ENCODE peak calls at places on chromosomes 6 and 20, in nine cellular contexts. A is upper lobe of right lung, T is GM23338, W is sigmoid colon, S is Caco-2, V is AG09309, O is lower leg skin, G is AG04450, B is body of pancreas. X is an unnamed sample.

GRCh38 chr6:11196511-11197174 is 35.8 kb downstream of the NEDD9 start:
- DNase-seq in S (no peak), W (no peak), O (no peak), V (peak; percentile 76), A (no peak), B (no peak), T (peak; percentile 59), G (no peak), X (no peak)

GRCh38 chr6:152804150-152804549 is 53.6 kb downstream of the VIP start:
- DNase-seq in A (no peak), G (no peak), B (no peak), T (no peak), O (no peak), V (no peak), S (no peak), W (no peak), X (no peak)

GRCh38 chr20:51486197-51487005 is 56.1 kb downstream of the NFATC2 start:
- DNase-seq in T (no peak), V (no peak), A (no peak), B (no peak), G (peak; percentile 37), O (no peak), S (no peak), W (no peak), X (peak; percentile 70)

GRCh38 chr20:57792386-57793095 is 82.7 kb upstream of the PMEPA1 start:
- DNase-seq in B (no peak), O (no peak), G (no peak), W (no peak), A (no peak), S (peak; percentile 53), T (no peak), V (no peak), X (no peak)

GRCh38 chr6:28772480-28773381 is 151.1 kb downstream of the TRIM27 start:
- DNase-seq in V (no peak), T (peak; percentile 54), A (no peak), S (no peak), W (no peak), G (no peak), O (no peak), B (no peak), X (no peak)

GRCh38 chr20:4602297-4602631 is 119.4 kb upstream of the PRND start:
- DNase-seq in B (no peak), G (no peak), O (no peak), A (no peak), T (peak; percentile 18), V (no peak), S (no peak), W (no peak), X (no peak)

GRCh38 chr20:49636447-49636846 is 68.5 kb upstream of the PTGIS start:
- DNase-seq in G (no peak), O (no peak), B (peak; percentile 66), V (no peak), T (no peak), S (no peak), W (peak; percentile 79), A (peak; percentile 87), X (no peak)

GRCh38 chr6:32459781-32460424 is 20.2 kb downstream of the HLA-DRA start:
- DNase-seq in O (no peak), A (no peak), T (no peak), W (no peak), B (no peak), G (no peak), V (no peak), S (no peak), X (no peak)

GRCh38 chr6:144953552-144954240 is 668.6 kb downstream of the UTRN start:
- DNase-seq in A (no peak), V (peak; percentile 14), T (no peak), O (no peak), G (no peak), W (no peak), S (no peak), B (no peak), X (no peak)

GRCh38 chr6:14520029-14520428 is 402.5 kb downstream of the CD83 start:
- DNase-seq in B (no peak), G (no peak), O (no peak), A (no peak), W (no peak), S (no peak), T (no peak), V (no peak), X (no peak)

GRCh38 chr6:97361286-97361685 is 78.3 kb upstream of the MMS22L start:
- DNase-seq in W (no peak), T (no peak), A (no peak), S (no peak), V (no peak), O (no peak), B (no peak), G (no peak), X (peak; percentile 85)

GRCh38 chr6:106316376-106316769 is 9.2 kb downstream of the ATG5 start:
- DNase-seq in G (no peak), S (no peak), A (no peak), O (no peak), T (no peak), W (no peak), B (no peak), V (no peak), X (no peak)

GRCh38 chr6:157531169-157531985 is 150.4 kb downstream of the ZDHHC14 start:
- DNase-seq in B (no peak), V (no peak), T (peak; percentile 80), W (no peak), S (peak; percentile 98), O (no peak), A (no peak), G (no peak), X (no peak)

GRCh38 chr6:138400326-138400725 is 3.7 kb upstream of the HEBP2 start:
- DNase-seq in O (no peak), G (no peak), T (no peak), V (no peak), B (no peak), W (no peak), S (no peak), A (no peak), X (no peak)

GRCh38 chr6:6654599-6655575 is 66.4 kb downstream of the LY86 start:
- DNase-seq in S (no peak), V (no peak), W (no peak), O (peak; percentile 35), G (no peak), A (no peak), B (no peak), T (no peak), X (no peak)

GRCh38 chr6:149545258-149545753 is 537 bp downstream of the PPIL4 start:
- DNase-seq in V (peak; percentile 21), W (peak; percentile 70), A (peak; percentile 64), G (peak; percentile 41), B (peak; percentile 34), S (peak; percentile 57), T (peak; percentile 64), O (peak; percentile 42), X (no peak)

GRCh38 chr6:112155900-112156299 is 68.5 kb downstream of the FAM229B start:
- DNase-seq in T (no peak), B (no peak), O (no peak), A (no peak), S (no peak), G (no peak), V (no peak), W (no peak), X (no peak)

GRCh38 chr6:17032595-17033591 is 69.0 kb upstream of the STMND1 start:
- DNase-seq in O (peak; percentile 87), S (no peak), A (no peak), V (peak; percentile 71), T (no peak), G (peak; percentile 81), B (peak; percentile 93), W (peak; percentile 91), X (peak; percentile 67)

GRCh38 chr20:63768591-63769515 is 29.3 kb downstream of the SLC2A4RG start:
- DNase-seq in W (no peak), T (no peak), G (no peak), S (no peak), B (no peak), O (no peak), V (no peak), A (no peak), X (no peak)
- TF ChIP-seq CTCF in W (no peak), T (no peak), G (no peak), S (no peak), B (no peak), O (no peak), V (no peak), A (no peak), X (no peak)

GRCh38 chr20:32456869-32457421 is 98.8 kb downstream of the ASXL1 start:
- DNase-seq in O (no peak), S (no peak), G (no peak), T (peak; percentile 88), W (no peak), V (no peak), A (no peak), B (peak; percentile 64), X (no peak)

GRCh38 chr20:32460231-32460630 is 102.1 kb downstream of the ASXL1 start:
- DNase-seq in G (no peak), T (no peak), A (no peak), S (no peak), O (no peak), V (no peak), B (no peak), W (peak; percentile 54), X (no peak)

GRCh38 chr20:32458837-32459220 is 100.7 kb downstream of the ASXL1 start:
- DNase-seq in W (peak; percentile 65), O (no peak), S (no peak), A (no peak), B (peak; percentile 70), G (no peak), T (no peak), V (no peak), X (peak; percentile 25)

GRCh38 chr20:32457476-32457986 is 99.4 kb downstream of the ASXL1 start:
- DNase-seq in T (peak; percentile 99), G (no peak), W (peak; percentile 83), O (no peak), V (no peak), B (peak; percentile 82), S (no peak), A (peak; percentile 78), X (no peak)

GRCh38 chr20:32458061-32458836 is 100.1 kb downstream of the ASXL1 start:
- DNase-seq in O (no peak), A (no peak), V (no peak), W (peak; percentile 63), B (peak; percentile 55), T (peak; percentile 36), S (no peak), G (no peak), X (no peak)
- H3K4me3 ChIP-seq in O (no peak overlapping the region), A (no peak overlapping the region), V (no peak overlapping the region), W (no peak overlapping the region), B (no peak overlapping the region), T (peak overlapping the region; percentile 82), S (no peak overlapping the region), G (peak overlapping the region; percentile 57), X (no peak overlapping the region)

GRCh38 chr6:109690740-109691687 is at the start of the genes AK9 and FIG4:
- DNase-seq in A (peak; percentile 97), V (no peak), S (peak; percentile 93), G (peak; percentile 72), O (peak; percentile 95), T (peak; percentile 98), W (peak; percentile 96), B (peak; percentile 95), X (peak; percentile 83)
- TF ChIP-seq CTCF in A (peak; percentile 20), V (peak; percentile 34), S (peak; percentile 38), G (peak; percentile 42), O (no peak), T (peak; percentile 45), W (no peak), B (no peak), X (peak; percentile 48)

DNA sequence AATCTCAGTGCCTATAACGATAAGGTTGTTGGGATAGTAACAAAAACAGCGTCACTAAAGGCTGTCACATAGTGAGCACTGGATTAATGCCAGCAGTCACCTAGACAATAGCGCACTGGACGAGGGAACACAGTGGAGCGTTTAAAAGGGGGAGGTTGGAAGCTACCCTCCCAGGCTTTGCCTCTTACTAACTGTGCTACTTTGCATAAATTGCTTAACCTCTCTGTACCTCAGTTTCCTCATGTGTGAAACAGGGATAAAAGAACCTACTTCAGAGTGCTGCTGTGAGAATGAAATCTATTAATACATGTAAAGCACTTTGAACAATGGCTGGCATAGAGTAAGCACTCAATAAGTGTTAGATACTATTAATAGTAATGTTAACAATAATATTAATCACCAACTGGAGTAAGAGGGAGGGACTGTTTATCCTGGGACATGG is 10.5 kb downstream of the BCL2L1 start:
- DNase-seq in W (peak; percentile 65), V (no peak), A (no peak), O (no peak), B (peak; percentile 72), G (no peak), S (no peak), T (peak; percentile 26), X (peak; percentile 54)
- H3K4me3 ChIP-seq in W (no peak overlapping the region), V (no peak overlapping the region), A (peak overlapping the region; percentile 8), O (no peak overlapping the region), B (no peak overlapping the region), G (no peak overlapping the region), S (no peak overlapping the region), T (peak overlapping the region; percentile 3), X (peak overlapping the region; percentile 28)

X was measured in LNCaP clone FGC.